ENCODE peak calls at places on chromosomes 11 and 22, in seven cellular contexts. One of them, this sample, is unnamed.
A peak's percentile ranks its signal among the peaks of the same experiment; 100 is the strongest.

GRCh38 chr22:37186997-37187522 is 987 bp downstream of the C1QTNF6 start:
- DNase-seq in foreskin fibroblast: no peak
- DNase-seq in ELR: peak; percentile 55
- DNase-seq in DMS 273 treated with DMSO at 0.1 percent for 48 hours: no peak
- DNase-seq in NCI-H2227 treated with DMSO at 0.1 percent for 48 hours: no peak
- DNase-seq in HT1080: peak; percentile 68
- DNase-seq in activated T-helper 1 cell treated with Interleukin-2 at 50 U/mL for 16 hours: no peak
- DNase-seq in this sample: no peak

GRCh38 chr11:102287963-102288744 is 29.1 kb upstream of the BIRC3 start:
- DNase-seq in activated T-helper 1 cell treated with Interleukin-2 at 50 U/mL for 16 hours: no peak
- DNase-seq in NCI-H2227 treated with DMSO at 0.1 percent for 48 hours: peak; percentile 77
- DNase-seq in foreskin fibroblast: no peak
- DNase-seq in ELR: peak; percentile 87
- DNase-seq in DMS 273 treated with DMSO at 0.1 percent for 48 hours: peak; percentile 4
- DNase-seq in HT1080: peak; percentile 83
- DNase-seq in this sample: no peak

GRCh38 chr11:34251640-34251980 is 106.2 kb downstream of the ABTB2 start:
- DNase-seq in activated T-helper 1 cell treated with Interleukin-2 at 50 U/mL for 16 hours: no peak
- DNase-seq in ELR: peak; percentile 40
- DNase-seq in NCI-H2227 treated with DMSO at 0.1 percent for 48 hours: no peak
- DNase-seq in foreskin fibroblast: no peak
- DNase-seq in HT1080: peak; percentile 55
- DNase-seq in DMS 273 treated with DMSO at 0.1 percent for 48 hours: no peak
- DNase-seq in this sample: no peak

GRCh38 chr11:77299528-77299993 is 1.9 kb downstream of the GDPD4 start:
- DNase-seq in NCI-H2227 treated with DMSO at 0.1 percent for 48 hours: no peak
- DNase-seq in ELR: peak; percentile 55
- DNase-seq in foreskin fibroblast: no peak
- DNase-seq in activated T-helper 1 cell treated with Interleukin-2 at 50 U/mL for 16 hours: no peak
- DNase-seq in DMS 273 treated with DMSO at 0.1 percent for 48 hours: no peak
- DNase-seq in HT1080: peak; percentile 95
- DNase-seq in this sample: no peak

GRCh38 chr11:120184946-120185677 is 25.7 kb upstream of the OAF start:
- DNase-seq in ELR: peak; percentile 25
- DNase-seq in foreskin fibroblast: no peak
- DNase-seq in activated T-helper 1 cell treated with Interleukin-2 at 50 U/mL for 16 hours: no peak
- DNase-seq in NCI-H2227 treated with DMSO at 0.1 percent for 48 hours: no peak
- DNase-seq in HT1080: no peak
- DNase-seq in DMS 273 treated with DMSO at 0.1 percent for 48 hours: no peak
- DNase-seq in this sample: no peak

GRCh38 chr11:12287374-12288211 is 89.8 kb upstream of the PARVA start:
- DNase-seq in ELR: peak; percentile 96
- DNase-seq in NCI-H2227 treated with DMSO at 0.1 percent for 48 hours: peak; percentile 46
- DNase-seq in foreskin fibroblast: peak; percentile 94
- DNase-seq in DMS 273 treated with DMSO at 0.1 percent for 48 hours: peak; percentile 58
- DNase-seq in HT1080: peak; percentile 97
- DNase-seq in activated T-helper 1 cell treated with Interleukin-2 at 50 U/mL for 16 hours: no peak
- DNase-seq in this sample: no peak

GRCh38 chr11:9132203-9132878 is 40.9 kb upstream of the SCUBE2 start:
- DNase-seq in foreskin fibroblast: no peak
- DNase-seq in DMS 273 treated with DMSO at 0.1 percent for 48 hours: no peak
- DNase-seq in activated T-helper 1 cell treated with Interleukin-2 at 50 U/mL for 16 hours: no peak
- DNase-seq in NCI-H2227 treated with DMSO at 0.1 percent for 48 hours: no peak
- DNase-seq in HT1080: no peak
- DNase-seq in ELR: no peak
- DNase-seq in this sample: no peak

GRCh38 chr11:55172734-55173415 is 89.1 kb upstream of the TRIM48 start:
- DNase-seq in foreskin fibroblast: no peak
- DNase-seq in HT1080: no peak
- DNase-seq in DMS 273 treated with DMSO at 0.1 percent for 48 hours: no peak
- DNase-seq in activated T-helper 1 cell treated with Interleukin-2 at 50 U/mL for 16 hours: no peak
- DNase-seq in NCI-H2227 treated with DMSO at 0.1 percent for 48 hours: no peak
- DNase-seq in ELR: no peak
- DNase-seq in this sample: no peak

GRCh38 chr11:126585388-126586302 is 230.2 kb downstream of the ST3GAL4 start:
- DNase-seq in foreskin fibroblast: peak; percentile 93
- DNase-seq in HT1080: peak; percentile 97
- DNase-seq in ELR: peak; percentile 96
- DNase-seq in DMS 273 treated with DMSO at 0.1 percent for 48 hours: peak; percentile 73
- DNase-seq in activated T-helper 1 cell treated with Interleukin-2 at 50 U/mL for 16 hours: no peak
- DNase-seq in NCI-H2227 treated with DMSO at 0.1 percent for 48 hours: peak; percentile 64
- DNase-seq in this sample: no peak

GRCh38 chr22:41538583-41538982 is 5.7 kb downstream of the POLR3H start:
- DNase-seq in ELR: no peak
- DNase-seq in NCI-H2227 treated with DMSO at 0.1 percent for 48 hours: no peak
- DNase-seq in HT1080: no peak
- DNase-seq in DMS 273 treated with DMSO at 0.1 percent for 48 hours: no peak
- DNase-seq in foreskin fibroblast: no peak
- DNase-seq in activated T-helper 1 cell treated with Interleukin-2 at 50 U/mL for 16 hours: no peak
- DNase-seq in this sample: no peak

GRCh38 chr22:39253427-39254070 is 8.8 kb upstream of the PDGFB start:
- DNase-seq in foreskin fibroblast: peak; percentile 70
- DNase-seq in DMS 273 treated with DMSO at 0.1 percent for 48 hours: no peak
- DNase-seq in NCI-H2227 treated with DMSO at 0.1 percent for 48 hours: peak; percentile 17
- DNase-seq in ELR: peak; percentile 90
- DNase-seq in activated T-helper 1 cell treated with Interleukin-2 at 50 U/mL for 16 hours: no peak
- DNase-seq in HT1080: peak; percentile 86
- DNase-seq in this sample: no peak

GRCh38 chr11:109071712-109072524 is 350.1 kb upstream of the C11orf87 start:
- DNase-seq in NCI-H2227 treated with DMSO at 0.1 percent for 48 hours: no peak
- DNase-seq in ELR: no peak
- DNase-seq in HT1080: no peak
- DNase-seq in activated T-helper 1 cell treated with Interleukin-2 at 50 U/mL for 16 hours: no peak
- DNase-seq in foreskin fibroblast: peak; percentile 47
- DNase-seq in DMS 273 treated with DMSO at 0.1 percent for 48 hours: no peak
- DNase-seq in this sample: no peak

GRCh38 chr22:23248583-23248982 is 68.3 kb downstream of the BCR start:
- DNase-seq in ELR: no peak
- DNase-seq in DMS 273 treated with DMSO at 0.1 percent for 48 hours: no peak
- DNase-seq in foreskin fibroblast: peak; percentile 30
- DNase-seq in activated T-helper 1 cell treated with Interleukin-2 at 50 U/mL for 16 hours: no peak
- DNase-seq in HT1080: peak; percentile 47
- DNase-seq in NCI-H2227 treated with DMSO at 0.1 percent for 48 hours: no peak
- DNase-seq in this sample: no peak

GRCh38 chr11:118095493-118095892 is 8.7 kb upstream of the SMIM35 start:
- DNase-seq in activated T-helper 1 cell treated with Interleukin-2 at 50 U/mL for 16 hours: no peak
- DNase-seq in HT1080: no peak
- DNase-seq in foreskin fibroblast: no peak
- DNase-seq in DMS 273 treated with DMSO at 0.1 percent for 48 hours: no peak
- DNase-seq in ELR: no peak
- DNase-seq in NCI-H2227 treated with DMSO at 0.1 percent for 48 hours: no peak
- DNase-seq in this sample: no peak

GRCh38 chr11:60946601-60947265 is 5.2 kb downstream of the SLC15A3 start:
- DNase-seq in NCI-H2227 treated with DMSO at 0.1 percent for 48 hours: no peak
- DNase-seq in activated T-helper 1 cell treated with Interleukin-2 at 50 U/mL for 16 hours: no peak
- DNase-seq in HT1080: no peak
- DNase-seq in DMS 273 treated with DMSO at 0.1 percent for 48 hours: no peak
- DNase-seq in foreskin fibroblast: no peak
- DNase-seq in ELR: no peak
- DNase-seq in this sample: no peak

GRCh38 chr11:69444381-69445130 is 36.9 kb upstream of the LINC01488 start:
- DNase-seq in NCI-H2227 treated with DMSO at 0.1 percent for 48 hours: no peak
- DNase-seq in DMS 273 treated with DMSO at 0.1 percent for 48 hours: no peak
- DNase-seq in HT1080: no peak
- DNase-seq in foreskin fibroblast: peak; percentile 86
- DNase-seq in activated T-helper 1 cell treated with Interleukin-2 at 50 U/mL for 16 hours: no peak
- DNase-seq in ELR: peak; percentile 79
- DNase-seq in this sample: no peak

GRCh38 chr11:133828861-133829260 is 16.5 kb downstream of the SPATA19 start:
- DNase-seq in NCI-H2227 treated with DMSO at 0.1 percent for 48 hours: no peak
- DNase-seq in HT1080: no peak
- DNase-seq in DMS 273 treated with DMSO at 0.1 percent for 48 hours: no peak
- DNase-seq in ELR: no peak
- DNase-seq in activated T-helper 1 cell treated with Interleukin-2 at 50 U/mL for 16 hours: no peak
- DNase-seq in foreskin fibroblast: no peak
- DNase-seq in this sample: no peak

GRCh38 chr22:29205598-29206371 is at the start of gene EMID1:
- DNase-seq in HT1080: no peak
- DNase-seq in activated T-helper 1 cell treated with Interleukin-2 at 50 U/mL for 16 hours: no peak
- DNase-seq in DMS 273 treated with DMSO at 0.1 percent for 48 hours: no peak
- DNase-seq in NCI-H2227 treated with DMSO at 0.1 percent for 48 hours: no peak
- DNase-seq in ELR: peak; percentile 23
- DNase-seq in foreskin fibroblast: peak; percentile 21
- DNase-seq in this sample: no peak

GRCh38 chr22:17198188-17199130 is 20.8 kb downstream of the ADA2 start:
- DNase-seq in DMS 273 treated with DMSO at 0.1 percent for 48 hours: no peak
- DNase-seq in ELR: no peak
- DNase-seq in activated T-helper 1 cell treated with Interleukin-2 at 50 U/mL for 16 hours: no peak
- DNase-seq in foreskin fibroblast: no peak
- DNase-seq in NCI-H2227 treated with DMSO at 0.1 percent for 48 hours: peak; percentile 61
- DNase-seq in HT1080: no peak
- DNase-seq in this sample: no peak

GRCh38 chr11:85935751-85936150 is 80.6 kb downstream of the CCDC83 start:
- DNase-seq in NCI-H2227 treated with DMSO at 0.1 percent for 48 hours: no peak
- DNase-seq in ELR: no peak
- DNase-seq in DMS 273 treated with DMSO at 0.1 percent for 48 hours: no peak
- DNase-seq in foreskin fibroblast: no peak
- DNase-seq in HT1080: no peak
- DNase-seq in activated T-helper 1 cell treated with Interleukin-2 at 50 U/mL for 16 hours: no peak
- DNase-seq in this sample: no peak

GRCh38 chr22:19841641-19842385 is 12.9 kb downstream of the GNB1L start:
- DNase-seq in NCI-H2227 treated with DMSO at 0.1 percent for 48 hours: no peak
- DNase-seq in foreskin fibroblast: no peak
- DNase-seq in DMS 273 treated with DMSO at 0.1 percent for 48 hours: no peak
- DNase-seq in HT1080: no peak
- DNase-seq in activated T-helper 1 cell treated with Interleukin-2 at 50 U/mL for 16 hours: no peak
- DNase-seq in ELR: no peak
- DNase-seq in this sample: no peak

GRCh38 chr22:20316217-20316843 is 3.5 kb downstream of the DGCR6L start:
- DNase-seq in HT1080: no peak
- DNase-seq in ELR: no peak
- DNase-seq in NCI-H2227 treated with DMSO at 0.1 percent for 48 hours: no peak
- DNase-seq in foreskin fibroblast: no peak
- DNase-seq in DMS 273 treated with DMSO at 0.1 percent for 48 hours: no peak
- DNase-seq in activated T-helper 1 cell treated with Interleukin-2 at 50 U/mL for 16 hours: no peak
- DNase-seq in this sample: no peak

GRCh38 chr22:30998329-30998728 is 29.3 kb downstream of the TUG1 start:
- DNase-seq in activated T-helper 1 cell treated with Interleukin-2 at 50 U/mL for 16 hours: no peak
- DNase-seq in ELR: no peak
- DNase-seq in foreskin fibroblast: no peak
- DNase-seq in NCI-H2227 treated with DMSO at 0.1 percent for 48 hours: no peak
- DNase-seq in DMS 273 treated with DMSO at 0.1 percent for 48 hours: no peak
- DNase-seq in HT1080: peak; percentile 7
- DNase-seq in this sample: no peak

GRCh38 chr11:19849107-19849789 is 136.6 kb downstream of the NAV2 start:
- DNase-seq in activated T-helper 1 cell treated with Interleukin-2 at 50 U/mL for 16 hours: no peak
- DNase-seq in DMS 273 treated with DMSO at 0.1 percent for 48 hours: peak; percentile 31
- DNase-seq in NCI-H2227 treated with DMSO at 0.1 percent for 48 hours: no peak
- DNase-seq in ELR: no peak
- DNase-seq in HT1080: no peak
- DNase-seq in foreskin fibroblast: peak; percentile 68
- DNase-seq in this sample: no peak

GRCh38 chr11:108967571-108967970 is 302.7 kb downstream of the DDX10 start:
- DNase-seq in DMS 273 treated with DMSO at 0.1 percent for 48 hours: no peak
- DNase-seq in NCI-H2227 treated with DMSO at 0.1 percent for 48 hours: no peak
- DNase-seq in foreskin fibroblast: peak; percentile 44
- DNase-seq in ELR: no peak
- DNase-seq in HT1080: no peak
- DNase-seq in activated T-helper 1 cell treated with Interleukin-2 at 50 U/mL for 16 hours: no peak
- DNase-seq in this sample: no peak

GRCh38 chr22:40595497-40596234 is 40.9 kb downstream of the MRTFA start:
- DNase-seq in HT1080: no peak
- DNase-seq in activated T-helper 1 cell treated with Interleukin-2 at 50 U/mL for 16 hours: no peak
- DNase-seq in ELR: no peak
- DNase-seq in foreskin fibroblast: no peak
- DNase-seq in NCI-H2227 treated with DMSO at 0.1 percent for 48 hours: no peak
- DNase-seq in DMS 273 treated with DMSO at 0.1 percent for 48 hours: no peak
- DNase-seq in this sample: no peak

GRCh38 chr22:17712441-17712840 is 61.8 kb downstream of the BID start:
- DNase-seq in HT1080: no peak
- DNase-seq in activated T-helper 1 cell treated with Interleukin-2 at 50 U/mL for 16 hours: no peak
- DNase-seq in DMS 273 treated with DMSO at 0.1 percent for 48 hours: no peak
- DNase-seq in NCI-H2227 treated with DMSO at 0.1 percent for 48 hours: no peak
- DNase-seq in ELR: peak; percentile 56
- DNase-seq in foreskin fibroblast: no peak
- DNase-seq in this sample: no peak

GRCh38 chr11:80584661-80585060 is 1143.8 kb upstream of the TENM4 start:
- DNase-seq in ELR: no peak
- DNase-seq in DMS 273 treated with DMSO at 0.1 percent for 48 hours: no peak
- DNase-seq in NCI-H2227 treated with DMSO at 0.1 percent for 48 hours: no peak
- DNase-seq in HT1080: no peak
- DNase-seq in activated T-helper 1 cell treated with Interleukin-2 at 50 U/mL for 16 hours: no peak
- DNase-seq in foreskin fibroblast: no peak
- DNase-seq in this sample: no peak

GRCh38 chr11:8871283-8871775 is 39.7 kb upstream of the AKIP1 start:
- DNase-seq in DMS 273 treated with DMSO at 0.1 percent for 48 hours: peak; percentile 66
- DNase-seq in HT1080: peak; percentile 69
- DNase-seq in ELR: peak; percentile 88
- DNase-seq in foreskin fibroblast: peak; percentile 89
- DNase-seq in NCI-H2227 treated with DMSO at 0.1 percent for 48 hours: peak; percentile 90
- DNase-seq in activated T-helper 1 cell treated with Interleukin-2 at 50 U/mL for 16 hours: no peak
- DNase-seq in this sample: no peak

GRCh38 chr11:10108901-10109665 is 184.9 kb downstream of the SBF2 start:
- DNase-seq in ELR: no peak
- DNase-seq in foreskin fibroblast: no peak
- DNase-seq in DMS 273 treated with DMSO at 0.1 percent for 48 hours: no peak
- DNase-seq in NCI-H2227 treated with DMSO at 0.1 percent for 48 hours: no peak
- DNase-seq in activated T-helper 1 cell treated with Interleukin-2 at 50 U/mL for 16 hours: no peak
- DNase-seq in HT1080: no peak
- DNase-seq in this sample: no peak

GRCh38 chr11:121372028-121372427 is 79.5 kb downstream of the SC5D start:
- DNase-seq in ELR: no peak
- DNase-seq in foreskin fibroblast: no peak
- DNase-seq in HT1080: no peak
- DNase-seq in NCI-H2227 treated with DMSO at 0.1 percent for 48 hours: peak; percentile 5
- DNase-seq in DMS 273 treated with DMSO at 0.1 percent for 48 hours: no peak
- DNase-seq in activated T-helper 1 cell treated with Interleukin-2 at 50 U/mL for 16 hours: no peak
- DNase-seq in this sample: no peak

GRCh38 chr11:117868815-117869642 is 7.4 kb downstream of the FXYD6 start:
- DNase-seq in foreskin fibroblast: no peak
- DNase-seq in NCI-H2227 treated with DMSO at 0.1 percent for 48 hours: no peak
- DNase-seq in DMS 273 treated with DMSO at 0.1 percent for 48 hours: no peak
- DNase-seq in ELR: no peak
- DNase-seq in HT1080: no peak
- DNase-seq in activated T-helper 1 cell treated with Interleukin-2 at 50 U/mL for 16 hours: no peak
- DNase-seq in this sample: no peak

GRCh38 chr11:27698872-27699241 is 1.4 kb downstream of the BDNF start:
- DNase-seq in NCI-H2227 treated with DMSO at 0.1 percent for 48 hours: peak; percentile 48
- DNase-seq in ELR: peak; percentile 92
- DNase-seq in DMS 273 treated with DMSO at 0.1 percent for 48 hours: peak; percentile 32
- DNase-seq in activated T-helper 1 cell treated with Interleukin-2 at 50 U/mL for 16 hours: no peak
- DNase-seq in HT1080: peak; percentile 85
- DNase-seq in foreskin fibroblast: peak; percentile 82
- DNase-seq in this sample: no peak

GRCh38 chr11:2799881-2800654 is 85.5 kb downstream of the CDKN1C start:
- DNase-seq in HT1080: no peak
- DNase-seq in NCI-H2227 treated with DMSO at 0.1 percent for 48 hours: no peak
- DNase-seq in activated T-helper 1 cell treated with Interleukin-2 at 50 U/mL for 16 hours: no peak
- DNase-seq in DMS 273 treated with DMSO at 0.1 percent for 48 hours: no peak
- DNase-seq in ELR: no peak
- DNase-seq in foreskin fibroblast: no peak
- DNase-seq in this sample: no peak

GRCh38 chr22:26751217-26751616 is 93.8 kb downstream of the MIAT start:
- DNase-seq in DMS 273 treated with DMSO at 0.1 percent for 48 hours: no peak
- DNase-seq in HT1080: no peak
- DNase-seq in ELR: no peak
- DNase-seq in foreskin fibroblast: no peak
- DNase-seq in NCI-H2227 treated with DMSO at 0.1 percent for 48 hours: peak; percentile 49
- DNase-seq in activated T-helper 1 cell treated with Interleukin-2 at 50 U/mL for 16 hours: no peak
- DNase-seq in this sample: no peak

GRCh38 chr11:67463680-67464410 is 5.2 kb downstream of the TMEM134 start:
- DNase-seq in NCI-H2227 treated with DMSO at 0.1 percent for 48 hours: no peak
- DNase-seq in foreskin fibroblast: no peak
- DNase-seq in HT1080: peak; percentile 77
- DNase-seq in DMS 273 treated with DMSO at 0.1 percent for 48 hours: no peak
- DNase-seq in ELR: peak; percentile 26
- DNase-seq in activated T-helper 1 cell treated with Interleukin-2 at 50 U/mL for 16 hours: no peak
- DNase-seq in this sample: no peak